ENCODE peak calls at places on chromosomes 2 and 18, in seven cellular contexts. G is neuronal stem cell, L is IMR-90, K is H1, U is H9, Y is mesenchymal stem cell, T is trophoblast cell. E is an unnamed sample.

GRCh38 chr2:30807249-30807648 is at the start of gene CAPN13:
- DNase-seq in G (no peak), L (no peak), K (peak; percentile 15), U (peak; percentile 84), Y (no peak), T (peak; percentile 9), E (peak; percentile 98)

GRCh38 chr2:121686218-121686617 is 37.0 kb upstream of the CLASP1 start:
- DNase-seq in G (no peak), L (no peak), K (no peak), U (no peak), Y (no peak), T (no peak), E (no peak)

GRCh38 chr2:162085090-162085891 is 11.3 kb upstream of the DPP4 start:
- DNase-seq in G (no peak), L (peak; percentile 92), K (no peak), U (no peak), Y (peak; percentile 94), T (peak; percentile 37), E (no peak)

GRCh38 chr2:42243297-42243696 is 74.1 kb downstream of the EML4 start:
- DNase-seq in G (no peak), L (no peak), K (no peak), U (no peak), Y (no peak), T (no peak), E (no peak)

GRCh38 chr2:26864226-26864625 is 16.3 kb downstream of the DPYSL5 start:
- DNase-seq in G (no peak), L (no peak), K (no peak), U (no peak), Y (no peak), T (no peak), E (no peak)

GRCh38 chr2:96811916-96812315 is 4.2 kb upstream of the CNNM3 start:
- DNase-seq in G (no peak), L (peak; percentile 77), K (no peak), U (no peak), Y (peak; percentile 35), T (no peak), E (no peak)

GRCh38 chr2:72681016-72681995 is 144.5 kb downstream of the EXOC6B start:
- DNase-seq in G (no peak), L (peak; percentile 12), K (no peak), U (no peak), Y (no peak), T (no peak), E (no peak)

GRCh38 chr2:239947361-239948045 is 77.6 kb downstream of the NDUFA10 start:
- DNase-seq in G (no peak), L (no peak), K (no peak), U (peak; percentile 30), Y (no peak), T (no peak), E (no peak)

GRCh38 chr18:50880108-50880465 is 1.2 kb downstream of the ME2 start:
- DNase-seq in G (no peak), L (no peak), K (no peak), U (no peak), Y (peak; percentile 21), T (no peak), E (no peak)

GRCh38 chr18:22427797-22428549 is 10.3 kb upstream of the CTAGE1 start:
- DNase-seq in G (no peak), L (no peak), K (no peak), U (no peak), Y (no peak), T (no peak), E (no peak)

GRCh38 chr2:168365094-168365621 is 90.9 kb upstream of the CERS6 start:
- DNase-seq in G (no peak), L (no peak), K (no peak), U (no peak), Y (no peak), T (no peak), E (no peak)

GRCh38 chr2:176325732-176326131 is 56.5 kb downstream of the MTX2 start:
- DNase-seq in G (peak; percentile 2), L (no peak), K (peak; percentile 41), U (peak; percentile 76), Y (no peak), T (no peak), E (peak; percentile 93)

GRCh38 chr18:45626330-45627203 is 11.3 kb downstream of the SLC14A2 start:
- DNase-seq in G (peak; percentile 70), L (peak; percentile 43), K (peak; percentile 13), U (peak; percentile 71), Y (peak; percentile 22), T (no peak), E (peak; percentile 85)

GRCh38 chr2:200104015-200104414 is 148.6 kb downstream of the MAIP1 start:
- DNase-seq in G (no peak), L (peak; percentile 56), K (no peak), U (no peak), Y (peak; percentile 66), T (peak; percentile 45), E (peak; percentile 73)

GRCh38 chr2:181895788-181896187 is 4.3 kb downstream of the ITPRID2 start:
- DNase-seq in G (no peak), L (no peak), K (no peak), U (no peak), Y (no peak), T (no peak), E (no peak)

GRCh38 chr2:215374642-215375466 is 61.0 kb downstream of the FN1 start:
- DNase-seq in G (no peak), L (no peak), K (no peak), U (no peak), Y (no peak), T (no peak), E (no peak)

GRCh38 chr2:102505290-102505689 is 32.3 kb downstream of the SLC9A4 start:
- DNase-seq in G (no peak), L (no peak), K (no peak), U (no peak), Y (no peak), T (peak; percentile 40), E (no peak)

GRCh38 chr2:204613635-204614034 is 68.4 kb downstream of the PARD3B start:
- DNase-seq in G (no peak), L (no peak), K (no peak), U (no peak), Y (no peak), T (no peak), E (no peak)

GRCh38 chr2:182240862-182241371 is 185.9 kb downstream of the PDE1A start:
- DNase-seq in G (no peak), L (peak; percentile 27), K (peak; percentile 10), U (peak; percentile 45), Y (peak; percentile 42), T (peak; percentile 17), E (peak; percentile 66)

GRCh38 chr2:26767129-26767528 is 3.0 kb downstream of the SLC35F6 start:
- DNase-seq in G (no peak), L (no peak), K (no peak), U (no peak), Y (no peak), T (no peak), E (no peak)

GRCh38 chr2:61420986-61421546 is 49.8 kb downstream of the USP34 start:
- DNase-seq in G (no peak), L (no peak), K (no peak), U (no peak), Y (no peak), T (no peak), E (no peak)

DNA sequence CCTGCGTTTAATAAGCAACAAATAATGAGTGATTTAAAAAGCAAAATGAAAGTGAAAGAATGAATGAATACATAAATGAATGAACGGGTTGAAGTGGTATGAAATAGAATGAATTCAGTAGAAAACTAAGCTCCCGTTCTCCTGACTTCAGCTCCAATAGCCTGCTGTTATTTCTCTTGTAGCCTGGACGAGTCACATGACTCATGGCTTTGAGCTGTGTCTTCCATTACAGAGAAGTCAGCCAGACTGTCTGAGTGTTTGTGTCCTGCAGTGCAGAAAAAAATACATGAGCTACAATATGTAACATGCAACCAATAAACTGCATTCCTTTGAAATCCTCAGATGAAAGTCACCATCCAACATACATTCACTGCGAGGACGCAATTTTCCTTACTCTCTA is 21.2 kb downstream of the SCG2 start:
- DNase-seq in G (no peak), L (peak; percentile 84), K (no peak), U (no peak), Y (peak; percentile 85), T (peak; percentile 21), E (no peak)
- H4K8ac ChIP-seq in G (no peak overlapping the region), L (no peak overlapping the region), K (no peak overlapping the region), U (no peak overlapping the region), Y (no peak overlapping the region), T (no peak overlapping the region), E (no peak overlapping the region)

GRCh38 chr18:63451774-63452173 is 25.0 kb upstream of the SERPINB5 start:
- DNase-seq in G (no peak), L (no peak), K (no peak), U (no peak), Y (peak; percentile 45), T (no peak), E (no peak)
- H3K4me2 ChIP-seq in G (no peak overlapping the region), L (no peak overlapping the region), K (no peak overlapping the region), U (no peak overlapping the region), Y (no peak overlapping the region), T (no peak overlapping the region), E (no peak overlapping the region)

GRCh38 chr2:17104454-17104853 is 413.8 kb downstream of the RAD51AP2 start:
- DNase-seq in G (no peak), L (peak; percentile 60), K (no peak), U (no peak), Y (peak; percentile 69), T (no peak), E (no peak)
- H4K8ac ChIP-seq in G (no peak overlapping the region), L (no peak overlapping the region), K (no peak overlapping the region), U (no peak overlapping the region), Y (no peak overlapping the region), T (no peak overlapping the region), E (no peak overlapping the region)

GRCh38 chr2:150449856-150450255 is 37.6 kb downstream of the RND3 start:
- DNase-seq in G (no peak), L (no peak), K (no peak), U (no peak), Y (no peak), T (peak; percentile 36), E (no peak)
- H3K4me2 ChIP-seq in G (no peak overlapping the region), L (no peak overlapping the region), K (no peak overlapping the region), U (no peak overlapping the region), Y (no peak overlapping the region), T (no peak overlapping the region), E (no peak overlapping the region)

GRCh38 chr18:30583768-30584167 is 458.8 kb downstream of the DSC3 start:
- DNase-seq in G (no peak), L (no peak), K (no peak), U (no peak), Y (no peak), T (peak; percentile 0), E (no peak)

GRCh38 chr18:30591462-30591861 is 451.1 kb downstream of the DSC3 start:
- DNase-seq in G (no peak), L (no peak), K (no peak), U (no peak), Y (no peak), T (no peak), E (no peak)

DNA sequence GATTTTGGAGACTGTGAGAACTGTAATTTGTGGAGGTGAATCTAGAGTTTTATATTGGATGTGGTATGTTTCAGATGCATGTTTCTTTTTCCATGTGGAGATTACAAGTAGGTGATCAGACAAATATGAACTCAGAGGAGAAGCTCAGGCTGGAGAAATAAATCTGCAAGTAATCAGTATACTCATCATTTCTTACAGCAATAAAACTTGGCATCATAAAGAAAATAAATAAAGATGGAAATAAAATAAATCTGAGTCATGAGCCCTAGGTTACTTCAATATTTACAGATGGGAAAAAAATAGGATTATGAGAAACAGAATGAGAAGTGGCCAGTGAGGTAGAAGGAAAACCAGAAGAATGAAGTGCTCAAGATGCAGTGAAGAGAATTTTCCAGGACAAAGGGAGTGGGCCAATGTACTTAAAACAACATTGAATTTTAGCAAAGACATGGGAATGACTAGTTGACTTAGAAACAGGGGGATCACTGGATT is 453.8 kb downstream of the DSC3 start:
- DNase-seq in G (no peak), L (no peak), K (no peak), U (no peak), Y (no peak), T (no peak), E (no peak)
- H4K8ac ChIP-seq in G (no peak overlapping the region), L (no peak overlapping the region), K (no peak overlapping the region), U (no peak overlapping the region), Y (no peak overlapping the region), T (no peak overlapping the region), E (no peak overlapping the region)

GRCh38 chr18:70627100-70627802 is 338.4 kb downstream of the SOCS6 start:
- DNase-seq in G (no peak), L (no peak), K (no peak), U (no peak), Y (no peak), T (no peak), E (peak; percentile 6)
- H3K4me2 ChIP-seq in G (no peak overlapping the region), L (no peak overlapping the region), K (no peak overlapping the region), U (no peak overlapping the region), Y (no peak overlapping the region), T (no peak overlapping the region), E (no peak overlapping the region)

E was measured in mesendoderm.